ENCODE peak calls at places on chromosomes 11 and 22, in eight cellular contexts. J is neural progenitor cell; C is smooth muscle cell of the brain vasculature; F is HT1080; B is pons; M is T-helper 1 cell; D is central memory CD4-positive, alpha-beta T cell; P is stimulated activated CD8-positive, alpha-beta memory T cell treated with anti-CD3 and anti-CD28 coated beads, Interleukin-15, amount 100 ng/mL, for 24 hours. R is an unnamed sample.

GRCh38 chr11:66332371-66333219 is 3.6 kb downstream of the RIN1 start:
- DNase-seq in J (no peak), C (no peak), F (no peak), B (no peak), M (no peak), D (no peak), P (no peak), R (no peak)

GRCh38 chr22:36285545-36285944 is 32.6 kb downstream of the APOL1 start:
- DNase-seq in J (no peak), C (no peak), F (no peak), B (no peak), M (no peak), D (no peak), P (no peak), R (no peak)

GRCh38 chr22:21590809-21591641 is 23.5 kb downstream of the UBE2L3 start:
- DNase-seq in J (no peak), C (no peak), F (no peak), B (no peak), M (no peak), D (no peak), P (no peak), R (no peak)

GRCh38 chr11:10604340-10604748 is 35.9 kb upstream of the LYVE1 start:
- DNase-seq in J (no peak), C (no peak), F (no peak), B (no peak), M (no peak), D (no peak), P (no peak), R (no peak)

GRCh38 chr22:45632791-45633515 is 38.7 kb upstream of the ATXN10 start:
- DNase-seq in J (peak; percentile 25), C (no peak), F (no peak), B (no peak), M (no peak), D (no peak), P (no peak), R (no peak)

GRCh38 chr11:279966-280761 is 2.0 kb downstream of the NLRP6 start:
- DNase-seq in J (no peak), C (no peak), F (no peak), B (no peak), M (peak; percentile 65), D (peak; percentile 45), P (no peak), R (no peak)

GRCh38 chr11:64858467-64859401 is 14.3 kb upstream of the CDC42BPG start:
- DNase-seq in J (no peak), C (no peak), F (no peak), B (no peak), M (peak; percentile 87), D (peak; percentile 65), P (no peak), R (no peak)

GRCh38 chr22:50417544-50417943 is 57.3 kb downstream of the SBF1 start:
- DNase-seq in J (no peak), C (no peak), F (no peak), B (no peak), M (no peak), D (no peak), P (no peak), R (no peak)

GRCh38 chr11:104214517-104214916 is 50.6 kb upstream of the PDGFD start:
- DNase-seq in J (no peak), C (no peak), F (no peak), B (no peak), M (no peak), D (no peak), P (no peak), R (no peak)

GRCh38 chr11:8963569-8964323 is 496 bp downstream of the TMEM9B start:
- DNase-seq in J (peak; percentile 85), C (peak; percentile 1), F (no peak), B (no peak), M (peak; percentile 87), D (peak; percentile 74), P (peak; percentile 49), R (no peak)

GRCh38 chr11:65279713-65280459 is 18.1 kb downstream of the POLA2 start:
- DNase-seq in J (no peak), C (no peak), F (peak; percentile 97), B (no peak), M (peak; percentile 34), D (peak; percentile 10), P (no peak), R (peak; percentile 75)

R was measured in glomerular endothelial cell.